ENCODE peak calls at places on chromosomes 2 and 18, in eight cellular contexts. One of them, this sample, is unnamed. For H3K4me1, the result is how much of the 10 kb centered on the place peaks cover.

GRCh38 chr2:45288532-45288931 is 279.3 kb upstream of the SIX2 start:
- DNase-seq in heart left ventricle: no peak
- DNase-seq in tibial artery: no peak
- DNase-seq in lung: no peak
- DNase-seq in upper lobe of right lung: no peak
- DNase-seq in A549: no peak
- DNase-seq in kidney: no peak
- DNase-seq in neural progenitor cell: no peak
- DNase-seq in this sample: no peak

GRCh38 chr2:226726546-226726945 is 73.1 kb downstream of the IRS1 start:
- DNase-seq in heart left ventricle: no peak
- DNase-seq in tibial artery: no peak
- DNase-seq in lung: no peak
- DNase-seq in upper lobe of right lung: no peak
- DNase-seq in A549: no peak
- DNase-seq in kidney: no peak
- DNase-seq in neural progenitor cell: no peak
- DNase-seq in this sample: no peak

GRCh38 chr2:238423561-238424312 is 3.0 kb upstream of the ASB1 start:
- DNase-seq in heart left ventricle: no peak
- DNase-seq in tibial artery: no peak
- DNase-seq in lung: no peak
- DNase-seq in upper lobe of right lung: no peak
- DNase-seq in A549: no peak
- DNase-seq in kidney: no peak
- DNase-seq in neural progenitor cell: no peak
- DNase-seq in this sample: no peak

GRCh38 chr2:98359986-98360385 is 13.7 kb downstream of the CNGA3 start:
- DNase-seq in heart left ventricle: no peak
- DNase-seq in tibial artery: no peak
- DNase-seq in lung: no peak
- DNase-seq in upper lobe of right lung: no peak
- DNase-seq in A549: no peak
- DNase-seq in kidney: no peak
- DNase-seq in neural progenitor cell: no peak
- DNase-seq in this sample: no peak

GRCh38 chr2:81097361-81097760 is 792.8 kb upstream of the LRRTM1 start:
- DNase-seq in heart left ventricle: no peak
- DNase-seq in tibial artery: no peak
- DNase-seq in lung: no peak
- DNase-seq in upper lobe of right lung: no peak
- DNase-seq in A549: no peak
- DNase-seq in kidney: no peak
- DNase-seq in neural progenitor cell: no peak
- DNase-seq in this sample: no peak

GRCh38 chr2:134220525-134220924 is 33.3 kb upstream of the MGAT5 start:
- DNase-seq in heart left ventricle: no peak
- DNase-seq in tibial artery: no peak
- DNase-seq in lung: no peak
- DNase-seq in upper lobe of right lung: no peak
- DNase-seq in A549: no peak
- DNase-seq in kidney: no peak
- DNase-seq in neural progenitor cell: peak
- DNase-seq in this sample: no peak

GRCh38 chr2:136131961-136132839 is 14.3 kb upstream of the CXCR4 start:
- DNase-seq in heart left ventricle: no peak
- DNase-seq in tibial artery: peak
- DNase-seq in lung: no peak
- DNase-seq in upper lobe of right lung: no peak
- DNase-seq in A549: no peak
- DNase-seq in kidney: no peak
- DNase-seq in neural progenitor cell: no peak
- DNase-seq in this sample: no peak

GRCh38 chr2:102080451-102081054 is 62.0 kb upstream of the IL1R1 start:
- DNase-seq in heart left ventricle: no peak
- DNase-seq in tibial artery: no peak
- DNase-seq in lung: no peak
- DNase-seq in upper lobe of right lung: no peak
- DNase-seq in A549: no peak
- DNase-seq in kidney: no peak
- DNase-seq in neural progenitor cell: no peak
- DNase-seq in this sample: no peak

GRCh38 chr2:188607501-188607900 is 315.8 kb downstream of the GULP1 start:
- DNase-seq in heart left ventricle: no peak
- DNase-seq in tibial artery: no peak
- DNase-seq in lung: no peak
- DNase-seq in upper lobe of right lung: no peak
- DNase-seq in A549: no peak
- DNase-seq in kidney: no peak
- DNase-seq in neural progenitor cell: no peak
- DNase-seq in this sample: no peak

GRCh38 chr2:15300645-15301573 is 260.2 kb downstream of the NBAS start:
- DNase-seq in heart left ventricle: no peak
- DNase-seq in tibial artery: no peak
- DNase-seq in lung: no peak
- DNase-seq in upper lobe of right lung: no peak
- DNase-seq in A549: no peak
- DNase-seq in kidney: no peak
- DNase-seq in neural progenitor cell: no peak
- DNase-seq in this sample: no peak

GRCh38 chr2:112839407-112840067 is 3.0 kb upstream of the IL1B start:
- DNase-seq in heart left ventricle: no peak
- DNase-seq in tibial artery: peak
- DNase-seq in lung: no peak
- DNase-seq in upper lobe of right lung: no peak
- DNase-seq in A549: no peak
- DNase-seq in kidney: no peak
- DNase-seq in neural progenitor cell: no peak
- DNase-seq in this sample: peak

GRCh38 chr2:70861774-70862644 is 26.4 kb upstream of the CD207 start:
- DNase-seq in heart left ventricle: peak
- DNase-seq in tibial artery: peak
- DNase-seq in lung: peak
- DNase-seq in upper lobe of right lung: peak
- DNase-seq in A549: peak
- DNase-seq in kidney: peak
- DNase-seq in neural progenitor cell: peak
- DNase-seq in this sample: peak

GRCh38 chr2:216677439-216678097 is 17.8 kb downstream of the IGFBP5 start:
- DNase-seq in heart left ventricle: no peak
- DNase-seq in tibial artery: no peak
- DNase-seq in lung: no peak
- DNase-seq in upper lobe of right lung: no peak
- DNase-seq in A549: no peak
- DNase-seq in kidney: no peak
- DNase-seq in neural progenitor cell: no peak
- DNase-seq in this sample: no peak

GRCh38 chr2:69779258-69779989 is 37.5 kb downstream of the ANXA4 start:
- DNase-seq in heart left ventricle: no peak
- DNase-seq in tibial artery: no peak
- DNase-seq in lung: no peak
- DNase-seq in upper lobe of right lung: no peak
- DNase-seq in A549: peak
- DNase-seq in kidney: no peak
- DNase-seq in neural progenitor cell: no peak
- DNase-seq in this sample: no peak
- H3K4me1 ChIP-seq in heart left ventricle: under half
- H3K4me1 ChIP-seq in tibial artery: under half
- H3K4me1 ChIP-seq in lung: under half
- H3K4me1 ChIP-seq in upper lobe of right lung: under half
- H3K4me1 ChIP-seq in A549: half or more
- H3K4me1 ChIP-seq in kidney: under half
- H3K4me1 ChIP-seq in neural progenitor cell: under half
- H3K4me1 ChIP-seq in this sample: under half

GRCh38 chr2:38930600-38930999 is 40.9 kb downstream of the ARHGEF33 start:
- DNase-seq in heart left ventricle: no peak
- DNase-seq in tibial artery: no peak
- DNase-seq in lung: no peak
- DNase-seq in upper lobe of right lung: no peak
- DNase-seq in A549: no peak
- DNase-seq in kidney: no peak
- DNase-seq in neural progenitor cell: no peak
- DNase-seq in this sample: no peak

GRCh38 chr2:38932586-38932985 is 42.9 kb downstream of the ARHGEF33 start:
- DNase-seq in heart left ventricle: no peak
- DNase-seq in tibial artery: no peak
- DNase-seq in lung: no peak
- DNase-seq in upper lobe of right lung: no peak
- DNase-seq in A549: no peak
- DNase-seq in kidney: no peak
- DNase-seq in neural progenitor cell: no peak
- DNase-seq in this sample: no peak

GRCh38 chr2:38934742-38935141 is 45.1 kb downstream of the ARHGEF33 start:
- DNase-seq in heart left ventricle: no peak
- DNase-seq in tibial artery: no peak
- DNase-seq in lung: no peak
- DNase-seq in upper lobe of right lung: no peak
- DNase-seq in A549: no peak
- DNase-seq in kidney: no peak
- DNase-seq in neural progenitor cell: no peak
- DNase-seq in this sample: no peak

GRCh38 chr2:38933653-38934052 is 44.0 kb downstream of the ARHGEF33 start:
- DNase-seq in heart left ventricle: no peak
- DNase-seq in tibial artery: no peak
- DNase-seq in lung: no peak
- DNase-seq in upper lobe of right lung: no peak
- DNase-seq in A549: no peak
- DNase-seq in kidney: no peak
- DNase-seq in neural progenitor cell: no peak
- DNase-seq in this sample: no peak

GRCh38 chr2:38935568-38936172 is 46.0 kb downstream of the ARHGEF33 start:
- DNase-seq in heart left ventricle: no peak
- DNase-seq in tibial artery: no peak
- DNase-seq in lung: no peak
- DNase-seq in upper lobe of right lung: no peak
- DNase-seq in A549: no peak
- DNase-seq in kidney: no peak
- DNase-seq in neural progenitor cell: no peak
- DNase-seq in this sample: no peak
- H3K4me3 ChIP-seq in heart left ventricle: no peak
- H3K4me3 ChIP-seq in tibial artery: no peak
- H3K4me3 ChIP-seq in lung: no peak
- H3K4me3 ChIP-seq in upper lobe of right lung: no peak
- H3K4me3 ChIP-seq in A549: no peak
- H3K4me3 ChIP-seq in kidney: no peak
- H3K4me3 ChIP-seq in neural progenitor cell: no peak
- H3K4me3 ChIP-seq in this sample: no peak

GRCh38 chr2:174327958-174328308 is 6.8 kb upstream of the SP9 start:
- DNase-seq in heart left ventricle: no peak
- DNase-seq in tibial artery: no peak
- DNase-seq in lung: no peak
- DNase-seq in upper lobe of right lung: no peak
- DNase-seq in A549: no peak
- DNase-seq in kidney: no peak
- DNase-seq in neural progenitor cell: peak
- DNase-seq in this sample: no peak

GRCh38 chr2:174326880-174327558 is 7.7 kb upstream of the SP9 start:
- DNase-seq in heart left ventricle: no peak
- DNase-seq in tibial artery: no peak
- DNase-seq in lung: no peak
- DNase-seq in upper lobe of right lung: no peak
- DNase-seq in A549: no peak
- DNase-seq in kidney: no peak
- DNase-seq in neural progenitor cell: peak
- DNase-seq in this sample: peak

GRCh38 chr2:174327559-174327897 is 7.2 kb upstream of the SP9 start:
- DNase-seq in heart left ventricle: no peak
- DNase-seq in tibial artery: no peak
- DNase-seq in lung: no peak
- DNase-seq in upper lobe of right lung: no peak
- DNase-seq in A549: no peak
- DNase-seq in kidney: no peak
- DNase-seq in neural progenitor cell: no peak
- DNase-seq in this sample: no peak

GRCh38 chr2:174325932-174326879 is 8.5 kb upstream of the SP9 start:
- DNase-seq in heart left ventricle: no peak
- DNase-seq in tibial artery: no peak
- DNase-seq in lung: no peak
- DNase-seq in upper lobe of right lung: no peak
- DNase-seq in A549: no peak
- DNase-seq in kidney: peak
- DNase-seq in neural progenitor cell: peak
- DNase-seq in this sample: peak

DNA sequence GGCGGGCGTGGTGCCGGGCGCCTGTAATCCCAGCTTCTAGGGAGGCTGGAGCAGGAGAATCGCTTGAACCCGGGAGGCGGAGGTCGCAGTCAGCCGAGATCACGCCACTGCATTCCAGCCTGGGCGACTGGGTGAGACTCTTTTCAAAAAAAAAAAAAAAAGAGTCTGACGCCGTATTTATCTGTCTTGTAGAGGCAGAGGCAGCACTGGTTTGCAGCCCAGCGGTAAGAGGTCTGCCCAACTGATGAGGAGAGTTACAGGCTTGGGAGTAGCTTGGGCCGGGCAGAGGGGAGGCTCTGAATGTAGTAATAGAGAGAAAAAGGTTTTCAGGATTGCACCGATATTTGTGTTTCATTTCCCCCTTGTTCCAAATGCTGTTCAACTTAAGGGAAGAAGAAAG is 9.4 kb upstream of the SP9 start:
- DNase-seq in heart left ventricle: no peak
- DNase-seq in tibial artery: no peak
- DNase-seq in lung: no peak
- DNase-seq in upper lobe of right lung: no peak
- DNase-seq in A549: no peak
- DNase-seq in kidney: no peak
- DNase-seq in neural progenitor cell: peak
- DNase-seq in this sample: peak
- H3K4me1 ChIP-seq in heart left ventricle: under half
- H3K4me1 ChIP-seq in tibial artery: under half
- H3K4me1 ChIP-seq in lung: under half
- H3K4me1 ChIP-seq in upper lobe of right lung: under half
- H3K4me1 ChIP-seq in A549: under half
- H3K4me1 ChIP-seq in kidney: under half
- H3K4me1 ChIP-seq in neural progenitor cell: under half
- H3K4me1 ChIP-seq in this sample: under half

GRCh38 chr18:48179666-48180065 is 229.5 kb downstream of the ZBTB7C start:
- DNase-seq in heart left ventricle: no peak
- DNase-seq in tibial artery: no peak
- DNase-seq in lung: no peak
- DNase-seq in upper lobe of right lung: no peak
- DNase-seq in A549: no peak
- DNase-seq in kidney: no peak
- DNase-seq in neural progenitor cell: no peak
- DNase-seq in this sample: no peak

GRCh38 chr18:48182779-48183178 is 226.4 kb downstream of the ZBTB7C start:
- DNase-seq in heart left ventricle: no peak
- DNase-seq in tibial artery: no peak
- DNase-seq in lung: no peak
- DNase-seq in upper lobe of right lung: no peak
- DNase-seq in A549: no peak
- DNase-seq in kidney: no peak
- DNase-seq in neural progenitor cell: no peak
- DNase-seq in this sample: no peak

GRCh38 chr18:48179005-48179404 is 230.2 kb downstream of the ZBTB7C start:
- DNase-seq in heart left ventricle: no peak
- DNase-seq in tibial artery: no peak
- DNase-seq in lung: no peak
- DNase-seq in upper lobe of right lung: no peak
- DNase-seq in A549: no peak
- DNase-seq in kidney: no peak
- DNase-seq in neural progenitor cell: no peak
- DNase-seq in this sample: no peak

GRCh38 chr18:48181857-48182430 is 227.2 kb downstream of the ZBTB7C start:
- DNase-seq in heart left ventricle: no peak
- DNase-seq in tibial artery: no peak
- DNase-seq in lung: no peak
- DNase-seq in upper lobe of right lung: no peak
- DNase-seq in A549: no peak
- DNase-seq in kidney: no peak
- DNase-seq in neural progenitor cell: no peak
- DNase-seq in this sample: no peak

GRCh38 chr18:48181132-48181823 is 227.9 kb downstream of the ZBTB7C start:
- DNase-seq in heart left ventricle: no peak
- DNase-seq in tibial artery: no peak
- DNase-seq in lung: no peak
- DNase-seq in upper lobe of right lung: no peak
- DNase-seq in A549: no peak
- DNase-seq in kidney: no peak
- DNase-seq in neural progenitor cell: no peak
- DNase-seq in this sample: no peak
- H3K4me3 ChIP-seq in heart left ventricle: no peak
- H3K4me3 ChIP-seq in tibial artery: no peak
- H3K4me3 ChIP-seq in lung: no peak
- H3K4me3 ChIP-seq in upper lobe of right lung: no peak
- H3K4me3 ChIP-seq in A549: no peak
- H3K4me3 ChIP-seq in kidney: no peak
- H3K4me3 ChIP-seq in neural progenitor cell: no peak
- H3K4me3 ChIP-seq in this sample: no peak